ENCODE peak calls at places on chromosomes 16 and 17, in nine cellular contexts. One of them, this sample, is unnamed.

GRCh38 chr16:27228036-27228435 is 24.7 kb downstream of the KDM8 start:
- DNase-seq in NCI-H2081: no peak
- DNase-seq in BE2C: no peak
- DNase-seq in stimulated activated CD4-positive, alpha-beta T cell treated with anti-CD3 and anti-CD28 coated beads, TNF-alpha, amount 100 ng/mL, for 1 hour: no peak
- DNase-seq in cerebellar cortex: no peak
- DNase-seq in amygdala: no peak
- DNase-seq in CD8-positive, alpha-beta memory T cell: no peak
- DNase-seq in skeletal muscle cell: no peak
- DNase-seq in HCEC 1CT: no peak
- DNase-seq in this sample: no peak

GRCh38 chr16:22970191-22970845 is 156.4 kb downstream of the HS3ST2 start:
- DNase-seq in NCI-H2081: no peak
- DNase-seq in BE2C: peak; percentile 34
- DNase-seq in stimulated activated CD4-positive, alpha-beta T cell treated with anti-CD3 and anti-CD28 coated beads, TNF-alpha, amount 100 ng/mL, for 1 hour: no peak
- DNase-seq in cerebellar cortex: no peak
- DNase-seq in amygdala: no peak
- DNase-seq in CD8-positive, alpha-beta memory T cell: no peak
- DNase-seq in skeletal muscle cell: no peak
- DNase-seq in HCEC 1CT: no peak
- DNase-seq in this sample: no peak

GRCh38 chr17:29931253-29931932 is 1.4 kb upstream of the SSH2 start:
- DNase-seq in NCI-H2081: peak; percentile 88
- DNase-seq in BE2C: peak; percentile 72
- DNase-seq in stimulated activated CD4-positive, alpha-beta T cell treated with anti-CD3 and anti-CD28 coated beads, TNF-alpha, amount 100 ng/mL, for 1 hour: peak; percentile 38
- DNase-seq in cerebellar cortex: peak; percentile 92
- DNase-seq in amygdala: peak; percentile 37
- DNase-seq in CD8-positive, alpha-beta memory T cell: peak; percentile 80
- DNase-seq in skeletal muscle cell: peak; percentile 34
- DNase-seq in HCEC 1CT: peak; percentile 81
- DNase-seq in this sample: peak; percentile 53

GRCh38 chr16:2963611-2964415 is at the start of gene KREMEN2:
- DNase-seq in NCI-H2081: peak; percentile 46
- DNase-seq in BE2C: peak; percentile 96
- DNase-seq in stimulated activated CD4-positive, alpha-beta T cell treated with anti-CD3 and anti-CD28 coated beads, TNF-alpha, amount 100 ng/mL, for 1 hour: no peak
- DNase-seq in cerebellar cortex: peak; percentile 82
- DNase-seq in amygdala: no peak
- DNase-seq in CD8-positive, alpha-beta memory T cell: peak; percentile 25
- DNase-seq in skeletal muscle cell: no peak
- DNase-seq in HCEC 1CT: no peak
- DNase-seq in this sample: peak; percentile 87

GRCh38 chr16:64365448-64365858 is 756.4 kb downstream of the CDH11 start:
- DNase-seq in NCI-H2081: no peak
- DNase-seq in BE2C: no peak
- DNase-seq in stimulated activated CD4-positive, alpha-beta T cell treated with anti-CD3 and anti-CD28 coated beads, TNF-alpha, amount 100 ng/mL, for 1 hour: no peak
- DNase-seq in cerebellar cortex: no peak
- DNase-seq in amygdala: no peak
- DNase-seq in CD8-positive, alpha-beta memory T cell: no peak
- DNase-seq in skeletal muscle cell: no peak
- DNase-seq in HCEC 1CT: peak; percentile 86
- DNase-seq in this sample: no peak

GRCh38 chr17:59964455-59965328 is at the start of gene RNFT1:
- DNase-seq in NCI-H2081: peak; percentile 90
- DNase-seq in BE2C: peak; percentile 95
- DNase-seq in stimulated activated CD4-positive, alpha-beta T cell treated with anti-CD3 and anti-CD28 coated beads, TNF-alpha, amount 100 ng/mL, for 1 hour: peak; percentile 81
- DNase-seq in cerebellar cortex: peak; percentile 86
- DNase-seq in amygdala: peak; percentile 89
- DNase-seq in CD8-positive, alpha-beta memory T cell: peak; percentile 85
- DNase-seq in skeletal muscle cell: peak; percentile 43
- DNase-seq in HCEC 1CT: peak; percentile 81
- DNase-seq in this sample: peak; percentile 92

GRCh38 chr16:19583665-19584300 is 28.3 kb downstream of the VPS35L start:
- DNase-seq in NCI-H2081: peak; percentile 53
- DNase-seq in BE2C: peak; percentile 39
- DNase-seq in stimulated activated CD4-positive, alpha-beta T cell treated with anti-CD3 and anti-CD28 coated beads, TNF-alpha, amount 100 ng/mL, for 1 hour: no peak
- DNase-seq in cerebellar cortex: peak; percentile 48
- DNase-seq in amygdala: no peak
- DNase-seq in CD8-positive, alpha-beta memory T cell: peak; percentile 24
- DNase-seq in skeletal muscle cell: no peak
- DNase-seq in HCEC 1CT: peak; percentile 39
- DNase-seq in this sample: no peak

GRCh38 chr17:40023590-40024292 is 8.5 kb downstream of the CSF3 start:
- DNase-seq in NCI-H2081: peak; percentile 74
- DNase-seq in BE2C: no peak
- DNase-seq in stimulated activated CD4-positive, alpha-beta T cell treated with anti-CD3 and anti-CD28 coated beads, TNF-alpha, amount 100 ng/mL, for 1 hour: no peak
- DNase-seq in cerebellar cortex: no peak
- DNase-seq in amygdala: no peak
- DNase-seq in CD8-positive, alpha-beta memory T cell: no peak
- DNase-seq in skeletal muscle cell: no peak
- DNase-seq in HCEC 1CT: no peak
- DNase-seq in this sample: no peak

GRCh38 chr17:43396491-43397060 is 2.2 kb upstream of the ARL4D start:
- DNase-seq in NCI-H2081: no peak
- DNase-seq in BE2C: no peak
- DNase-seq in stimulated activated CD4-positive, alpha-beta T cell treated with anti-CD3 and anti-CD28 coated beads, TNF-alpha, amount 100 ng/mL, for 1 hour: no peak
- DNase-seq in cerebellar cortex: no peak
- DNase-seq in amygdala: no peak
- DNase-seq in CD8-positive, alpha-beta memory T cell: no peak
- DNase-seq in skeletal muscle cell: no peak
- DNase-seq in HCEC 1CT: no peak
- DNase-seq in this sample: no peak

GRCh38 chr17:49204521-49204920 is 5.9 kb downstream of the GNGT2 start:
- DNase-seq in NCI-H2081: no peak
- DNase-seq in BE2C: no peak
- DNase-seq in stimulated activated CD4-positive, alpha-beta T cell treated with anti-CD3 and anti-CD28 coated beads, TNF-alpha, amount 100 ng/mL, for 1 hour: no peak
- DNase-seq in cerebellar cortex: no peak
- DNase-seq in amygdala: no peak
- DNase-seq in CD8-positive, alpha-beta memory T cell: no peak
- DNase-seq in skeletal muscle cell: no peak
- DNase-seq in HCEC 1CT: no peak
- DNase-seq in this sample: no peak

GRCh38 chr17:50018909-50019308 is 23.9 kb upstream of the DLX3 start:
- DNase-seq in NCI-H2081: no peak
- DNase-seq in BE2C: no peak
- DNase-seq in stimulated activated CD4-positive, alpha-beta T cell treated with anti-CD3 and anti-CD28 coated beads, TNF-alpha, amount 100 ng/mL, for 1 hour: no peak
- DNase-seq in cerebellar cortex: no peak
- DNase-seq in amygdala: no peak
- DNase-seq in CD8-positive, alpha-beta memory T cell: no peak
- DNase-seq in skeletal muscle cell: no peak
- DNase-seq in HCEC 1CT: peak; percentile 31
- DNase-seq in this sample: no peak

GRCh38 chr17:32786169-32786568 is 90.8 kb downstream of the MYO1D start:
- DNase-seq in NCI-H2081: no peak
- DNase-seq in BE2C: no peak
- DNase-seq in stimulated activated CD4-positive, alpha-beta T cell treated with anti-CD3 and anti-CD28 coated beads, TNF-alpha, amount 100 ng/mL, for 1 hour: no peak
- DNase-seq in cerebellar cortex: no peak
- DNase-seq in amygdala: no peak
- DNase-seq in CD8-positive, alpha-beta memory T cell: no peak
- DNase-seq in skeletal muscle cell: no peak
- DNase-seq in HCEC 1CT: no peak
- DNase-seq in this sample: no peak

GRCh38 chr17:72590382-72590781 is 469.6 kb downstream of the SOX9 start:
- DNase-seq in NCI-H2081: peak; percentile 30
- DNase-seq in BE2C: no peak
- DNase-seq in stimulated activated CD4-positive, alpha-beta T cell treated with anti-CD3 and anti-CD28 coated beads, TNF-alpha, amount 100 ng/mL, for 1 hour: no peak
- DNase-seq in cerebellar cortex: peak; percentile 28
- DNase-seq in amygdala: no peak
- DNase-seq in CD8-positive, alpha-beta memory T cell: no peak
- DNase-seq in skeletal muscle cell: no peak
- DNase-seq in HCEC 1CT: peak; percentile 79
- DNase-seq in this sample: no peak

This sample was measured in H1.